ENCODE peak calls at places on chromosome 1, in seven cellular contexts. One of them, this sample, is unnamed.

GRCh38 chr1:224497714-224498573 is 63.3 kb upstream of the WDR26 start:
- DNase-seq in mesothelial cell of epicardium: no peak
- DNase-seq in spleen: no peak
- DNase-seq in endothelial cell of umbilical vein: peak
- DNase-seq in H1: no peak
- DNase-seq in progenitor cell of endocrine pancreas: no peak
- DNase-seq in foreskin fibroblast: peak
- DNase-seq in this sample: peak

GRCh38 chr1:189405419-189405818 is 1072.2 kb downstream of the BRINP3 start:
- DNase-seq in H1: no peak
- DNase-seq in progenitor cell of endocrine pancreas: no peak
- DNase-seq in spleen: no peak
- DNase-seq in mesothelial cell of epicardium: no peak
- DNase-seq in foreskin fibroblast: no peak
- DNase-seq in endothelial cell of umbilical vein: no peak
- DNase-seq in this sample: no peak

GRCh38 chr1:21396516-21396915 is 43.4 kb upstream of the NBPF3 start:
- DNase-seq in spleen: no peak
- DNase-seq in foreskin fibroblast: no peak
- DNase-seq in progenitor cell of endocrine pancreas: no peak
- DNase-seq in endothelial cell of umbilical vein: no peak
- DNase-seq in mesothelial cell of epicardium: no peak
- DNase-seq in H1: no peak
- DNase-seq in this sample: no peak

GRCh38 chr1:72745413-72745812 is 463.1 kb upstream of the NEGR1 start:
- DNase-seq in foreskin fibroblast: no peak
- DNase-seq in mesothelial cell of epicardium: no peak
- DNase-seq in endothelial cell of umbilical vein: no peak
- DNase-seq in spleen: no peak
- DNase-seq in H1: no peak
- DNase-seq in progenitor cell of endocrine pancreas: no peak
- DNase-seq in this sample: no peak

GRCh38 chr1:203995228-203995627 is 77.7 kb upstream of the SOX13 start:
- DNase-seq in progenitor cell of endocrine pancreas: no peak
- DNase-seq in H1: no peak
- DNase-seq in spleen: no peak
- DNase-seq in endothelial cell of umbilical vein: peak
- DNase-seq in foreskin fibroblast: no peak
- DNase-seq in mesothelial cell of epicardium: no peak
- DNase-seq in this sample: no peak

GRCh38 chr1:31373897-31374486 is 1.1 kb upstream of the FABP3 start:
- DNase-seq in endothelial cell of umbilical vein: no peak
- DNase-seq in foreskin fibroblast: no peak
- DNase-seq in progenitor cell of endocrine pancreas: no peak
- DNase-seq in spleen: no peak
- DNase-seq in H1: no peak
- DNase-seq in mesothelial cell of epicardium: no peak
- DNase-seq in this sample: no peak

GRCh38 chr1:227796359-227796915 is 19.0 kb upstream of the PRSS38 start:
- DNase-seq in foreskin fibroblast: no peak
- DNase-seq in spleen: no peak
- DNase-seq in H1: no peak
- DNase-seq in progenitor cell of endocrine pancreas: no peak
- DNase-seq in mesothelial cell of epicardium: no peak
- DNase-seq in endothelial cell of umbilical vein: no peak
- DNase-seq in this sample: no peak

GRCh38 chr1:221758455-221758854 is 16.6 kb upstream of the DUSP10 start:
- DNase-seq in spleen: no peak
- DNase-seq in progenitor cell of endocrine pancreas: no peak
- DNase-seq in endothelial cell of umbilical vein: no peak
- DNase-seq in H1: no peak
- DNase-seq in mesothelial cell of epicardium: no peak
- DNase-seq in foreskin fibroblast: no peak
- DNase-seq in this sample: no peak

GRCh38 chr1:21121764-21122471 is 54.8 kb downstream of the EIF4G3 start:
- DNase-seq in progenitor cell of endocrine pancreas: no peak
- DNase-seq in H1: no peak
- DNase-seq in foreskin fibroblast: no peak
- DNase-seq in mesothelial cell of epicardium: no peak
- DNase-seq in endothelial cell of umbilical vein: no peak
- DNase-seq in spleen: no peak
- DNase-seq in this sample: no peak

GRCh38 chr1:195141294-195141693 is 1466.9 kb downstream of the KCNT2 start:
- DNase-seq in foreskin fibroblast: no peak
- DNase-seq in spleen: no peak
- DNase-seq in progenitor cell of endocrine pancreas: no peak
- DNase-seq in mesothelial cell of epicardium: no peak
- DNase-seq in H1: no peak
- DNase-seq in endothelial cell of umbilical vein: no peak
- DNase-seq in this sample: no peak

GRCh38 chr1:96080925-96081324 is 640.7 kb upstream of the PTBP2 start:
- DNase-seq in mesothelial cell of epicardium: no peak
- DNase-seq in spleen: no peak
- DNase-seq in progenitor cell of endocrine pancreas: no peak
- DNase-seq in foreskin fibroblast: peak
- DNase-seq in endothelial cell of umbilical vein: no peak
- DNase-seq in H1: no peak
- DNase-seq in this sample: peak
- TF ChIP-seq CTCF in mesothelial cell of epicardium: no peak
- TF ChIP-seq CTCF in spleen: no peak
- TF ChIP-seq CTCF in progenitor cell of endocrine pancreas: no peak
- TF ChIP-seq CTCF in foreskin fibroblast: no peak
- TF ChIP-seq CTCF in endothelial cell of umbilical vein: no peak
- TF ChIP-seq CTCF in H1: no peak
- TF ChIP-seq CTCF in this sample: peak

DNA sequence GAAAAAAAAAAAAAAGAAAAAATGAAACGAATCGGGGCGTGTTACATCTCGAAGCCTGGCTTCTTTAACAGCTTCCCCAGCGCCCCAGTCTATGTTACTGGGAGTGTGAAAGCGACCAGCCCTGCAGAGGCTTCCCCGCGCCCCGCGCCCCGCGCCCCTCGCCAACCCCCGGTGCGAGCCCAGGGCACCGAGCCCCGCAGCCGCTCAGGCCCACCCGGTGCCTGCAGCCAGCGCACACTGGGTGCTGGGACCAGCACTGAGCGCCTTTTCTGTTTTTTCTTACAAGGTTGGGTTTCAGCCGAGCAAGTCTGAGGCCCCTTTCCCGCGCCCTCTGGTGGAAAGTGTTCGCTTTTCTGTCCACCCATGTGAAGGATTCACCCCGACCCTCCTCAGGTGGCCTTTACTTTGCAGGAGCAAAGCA is 42.1 kb upstream of the ZNF496 start:
- DNase-seq in endothelial cell of umbilical vein: peak
- DNase-seq in foreskin fibroblast: no peak
- DNase-seq in H1: peak
- DNase-seq in progenitor cell of endocrine pancreas: peak
- DNase-seq in mesothelial cell of epicardium: no peak
- DNase-seq in spleen: peak
- DNase-seq in this sample: peak
- TF ChIP-seq CTCF in endothelial cell of umbilical vein: peak
- TF ChIP-seq CTCF in foreskin fibroblast: peak
- TF ChIP-seq CTCF in H1: peak
- TF ChIP-seq CTCF in progenitor cell of endocrine pancreas: peak
- TF ChIP-seq CTCF in mesothelial cell of epicardium: peak
- TF ChIP-seq CTCF in spleen: peak
- TF ChIP-seq CTCF in this sample: peak

GRCh38 chr1:83500531-83500930 is 498.4 kb downstream of the TTLL7 start:
- DNase-seq in spleen: no peak
- DNase-seq in mesothelial cell of epicardium: no peak
- DNase-seq in endothelial cell of umbilical vein: no peak
- DNase-seq in foreskin fibroblast: no peak
- DNase-seq in H1: no peak
- DNase-seq in progenitor cell of endocrine pancreas: no peak
- DNase-seq in this sample: no peak

GRCh38 chr1:83500987-83501591 is 497.8 kb downstream of the TTLL7 start:
- DNase-seq in mesothelial cell of epicardium: no peak
- DNase-seq in endothelial cell of umbilical vein: no peak
- DNase-seq in spleen: no peak
- DNase-seq in foreskin fibroblast: no peak
- DNase-seq in H1: no peak
- DNase-seq in progenitor cell of endocrine pancreas: no peak
- DNase-seq in this sample: peak

GRCh38 chr1:83495560-83495959 is 503.4 kb downstream of the TTLL7 start:
- DNase-seq in H1: no peak
- DNase-seq in spleen: no peak
- DNase-seq in mesothelial cell of epicardium: no peak
- DNase-seq in foreskin fibroblast: no peak
- DNase-seq in progenitor cell of endocrine pancreas: no peak
- DNase-seq in endothelial cell of umbilical vein: no peak
- DNase-seq in this sample: no peak

GRCh38 chr1:83499998-83500397 is 498.9 kb downstream of the TTLL7 start:
- DNase-seq in mesothelial cell of epicardium: no peak
- DNase-seq in spleen: no peak
- DNase-seq in endothelial cell of umbilical vein: no peak
- DNase-seq in progenitor cell of endocrine pancreas: no peak
- DNase-seq in foreskin fibroblast: no peak
- DNase-seq in H1: no peak
- DNase-seq in this sample: no peak

GRCh38 chr1:83497563-83497962 is 501.4 kb downstream of the TTLL7 start:
- DNase-seq in mesothelial cell of epicardium: no peak
- DNase-seq in H1: no peak
- DNase-seq in spleen: no peak
- DNase-seq in endothelial cell of umbilical vein: peak
- DNase-seq in foreskin fibroblast: no peak
- DNase-seq in progenitor cell of endocrine pancreas: no peak
- DNase-seq in this sample: no peak
- TF ChIP-seq CTCF in mesothelial cell of epicardium: no peak
- TF ChIP-seq CTCF in H1: peak
- TF ChIP-seq CTCF in spleen: no peak
- TF ChIP-seq CTCF in endothelial cell of umbilical vein: peak
- TF ChIP-seq CTCF in foreskin fibroblast: peak
- TF ChIP-seq CTCF in progenitor cell of endocrine pancreas: peak
- TF ChIP-seq CTCF in this sample: peak

DNA sequence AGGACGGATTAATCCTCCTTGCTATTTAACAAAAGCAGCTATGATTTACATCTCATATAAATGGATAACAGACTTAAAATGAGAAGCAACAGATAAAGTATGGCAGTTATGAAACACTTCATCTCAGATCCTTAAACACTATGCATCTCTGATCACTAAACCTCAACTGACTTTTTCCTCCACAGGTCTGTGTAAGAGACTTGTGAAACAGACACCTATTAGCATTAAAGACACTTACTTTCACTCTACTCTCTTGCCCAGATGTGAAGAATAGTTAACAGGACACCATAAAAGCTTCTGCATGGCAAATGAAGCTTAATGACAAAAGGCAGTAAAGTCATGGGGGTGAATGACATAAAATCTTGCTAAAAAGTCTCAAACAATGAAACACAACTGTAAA is 6.2 kb downstream of the LIN9 start:
- DNase-seq in spleen: no peak
- DNase-seq in endothelial cell of umbilical vein: no peak
- DNase-seq in mesothelial cell of epicardium: no peak
- DNase-seq in H1: no peak
- DNase-seq in progenitor cell of endocrine pancreas: no peak
- DNase-seq in foreskin fibroblast: no peak
- DNase-seq in this sample: no peak
- TF ChIP-seq CTCF in spleen: no peak
- TF ChIP-seq CTCF in endothelial cell of umbilical vein: no peak
- TF ChIP-seq CTCF in mesothelial cell of epicardium: no peak
- TF ChIP-seq CTCF in H1: no peak
- TF ChIP-seq CTCF in progenitor cell of endocrine pancreas: no peak
- TF ChIP-seq CTCF in foreskin fibroblast: no peak
- TF ChIP-seq CTCF in this sample: no peak

DNA sequence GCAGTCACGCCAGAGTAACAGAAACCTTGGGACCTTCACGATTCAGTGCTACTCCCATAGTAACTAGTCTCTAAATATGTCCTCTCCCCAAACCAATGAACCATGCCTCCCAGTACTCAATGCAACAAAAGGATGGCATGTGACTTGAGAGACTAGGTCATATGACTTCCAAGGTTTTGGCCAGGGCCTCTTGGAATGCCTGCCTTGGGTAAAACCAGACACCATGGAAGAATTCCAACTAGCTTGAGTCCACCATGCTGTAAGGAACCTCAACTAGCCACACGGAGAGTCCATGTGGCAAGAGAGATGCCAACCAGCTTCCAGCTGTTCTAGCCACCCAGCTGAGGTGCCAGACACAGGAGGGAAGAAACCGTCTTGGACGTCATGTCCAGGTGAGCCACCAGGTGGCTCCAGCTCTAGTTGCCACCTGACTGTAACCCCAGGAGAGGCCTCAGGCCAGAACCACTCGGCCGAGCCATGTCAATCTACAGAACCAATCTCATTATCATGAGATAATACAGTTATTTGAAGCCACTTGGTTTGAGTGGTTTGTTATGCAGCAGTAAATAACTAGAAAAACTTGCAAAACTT is 115.0 kb downstream of the SYF2 start:
- DNase-seq in H1: peak
- DNase-seq in spleen: no peak
- DNase-seq in progenitor cell of endocrine pancreas: no peak
- DNase-seq in mesothelial cell of epicardium: no peak
- DNase-seq in endothelial cell of umbilical vein: no peak
- DNase-seq in foreskin fibroblast: no peak
- DNase-seq in this sample: peak
- TF ChIP-seq CTCF in H1: peak
- TF ChIP-seq CTCF in spleen: no peak
- TF ChIP-seq CTCF in progenitor cell of endocrine pancreas: peak
- TF ChIP-seq CTCF in mesothelial cell of epicardium: peak
- TF ChIP-seq CTCF in endothelial cell of umbilical vein: no peak
- TF ChIP-seq CTCF in foreskin fibroblast: peak
- TF ChIP-seq CTCF in this sample: peak

GRCh38 chr1:18632711-18633427 is 2.2 kb downstream of the PAX7 start:
- DNase-seq in progenitor cell of endocrine pancreas: no peak
- DNase-seq in spleen: peak
- DNase-seq in H1: peak
- DNase-seq in endothelial cell of umbilical vein: no peak
- DNase-seq in mesothelial cell of epicardium: no peak
- DNase-seq in foreskin fibroblast: no peak
- DNase-seq in this sample: no peak
- TF ChIP-seq CTCF in progenitor cell of endocrine pancreas: no peak
- TF ChIP-seq CTCF in spleen: no peak
- TF ChIP-seq CTCF in H1: no peak
- TF ChIP-seq CTCF in endothelial cell of umbilical vein: no peak
- TF ChIP-seq CTCF in mesothelial cell of epicardium: no peak
- TF ChIP-seq CTCF in foreskin fibroblast: no peak
- TF ChIP-seq CTCF in this sample: no peak

DNA sequence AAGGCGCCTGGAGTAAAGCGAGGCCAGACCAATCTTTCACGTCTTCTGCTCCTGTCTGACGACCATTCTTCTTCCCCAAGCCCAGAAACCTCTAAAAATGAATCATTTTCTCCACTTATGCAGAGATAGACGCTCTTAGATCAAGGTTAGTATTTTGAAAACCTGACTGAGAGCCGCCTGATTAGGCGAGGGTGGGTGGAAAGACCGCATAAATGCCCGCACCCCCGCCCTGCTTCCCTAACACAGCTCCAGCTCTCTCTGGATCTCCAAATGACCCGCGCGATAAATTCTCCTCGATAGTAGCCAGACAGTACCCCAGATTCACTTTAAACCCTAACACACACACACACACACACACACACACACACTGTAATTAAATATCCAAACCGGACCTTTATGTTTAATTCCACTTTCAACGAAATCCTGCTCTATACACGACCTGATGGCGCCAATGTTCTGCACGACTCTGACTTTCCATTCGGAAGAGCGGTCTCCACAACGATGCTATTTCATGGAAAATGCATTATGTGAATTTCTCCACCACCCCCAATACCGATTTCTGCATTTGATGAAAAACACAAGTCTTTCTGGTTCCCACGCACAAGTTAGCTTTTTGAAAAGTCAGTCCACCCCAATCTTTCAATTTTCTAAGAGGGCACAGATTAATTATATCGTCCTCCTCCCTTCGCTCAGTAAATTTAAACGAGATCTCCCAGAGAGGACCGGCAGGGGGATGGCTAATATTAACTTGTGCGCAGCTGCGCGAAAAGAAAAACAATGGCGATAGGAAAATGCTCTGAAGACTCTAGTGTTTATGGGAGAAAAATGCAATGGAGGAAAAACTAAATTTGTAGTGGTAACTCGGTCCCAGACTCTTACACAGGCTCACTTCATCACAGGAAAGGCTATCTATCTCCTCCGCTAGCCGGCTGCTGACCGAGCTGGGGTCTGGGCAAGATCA is 1.5 kb upstream of the LHX8 start:
- DNase-seq in H1: no peak
- DNase-seq in foreskin fibroblast: no peak
- DNase-seq in spleen: no peak
- DNase-seq in progenitor cell of endocrine pancreas: no peak
- DNase-seq in mesothelial cell of epicardium: no peak
- DNase-seq in endothelial cell of umbilical vein: peak
- DNase-seq in this sample: no peak
- TF ChIP-seq CTCF in H1: no peak
- TF ChIP-seq CTCF in foreskin fibroblast: no peak
- TF ChIP-seq CTCF in spleen: no peak
- TF ChIP-seq CTCF in progenitor cell of endocrine pancreas: no peak
- TF ChIP-seq CTCF in mesothelial cell of epicardium: no peak
- TF ChIP-seq CTCF in endothelial cell of umbilical vein: no peak
- TF ChIP-seq CTCF in this sample: no peak